ENCODE peak calls at places on chromosome 21, in nine cellular contexts. One of them, this sample, is unnamed.

GRCh38 chr21:31554511-31555022 is 104.9 kb upstream of the SOD1 start:
- DNase-seq in colonic mucosa: no peak
- DNase-seq in NCI-H1092: no peak
- DNase-seq in anterior cingulate cortex: peak
- DNase-seq in posterior cingulate gyrus: no peak
- DNase-seq in Peyer's patch: no peak
- DNase-seq in aorta: peak
- DNase-seq in G401: no peak
- DNase-seq in T-cell: no peak
- DNase-seq in this sample: no peak

GRCh38 chr21:42243026-42243425 is 24.1 kb downstream of the ABCG1 start:
- DNase-seq in colonic mucosa: no peak
- DNase-seq in NCI-H1092: no peak
- DNase-seq in anterior cingulate cortex: no peak
- DNase-seq in posterior cingulate gyrus: no peak
- DNase-seq in Peyer's patch: no peak
- DNase-seq in aorta: no peak
- DNase-seq in G401: no peak
- DNase-seq in T-cell: no peak
- DNase-seq in this sample: no peak

GRCh38 chr21:26246073-26246472 is 75.5 kb upstream of the APP start:
- DNase-seq in colonic mucosa: no peak
- DNase-seq in NCI-H1092: no peak
- DNase-seq in anterior cingulate cortex: no peak
- DNase-seq in posterior cingulate gyrus: no peak
- DNase-seq in Peyer's patch: no peak
- DNase-seq in aorta: no peak
- DNase-seq in G401: no peak
- DNase-seq in T-cell: no peak
- DNase-seq in this sample: no peak

GRCh38 chr21:45433911-45434644 is 29.1 kb downstream of the COL18A1 start:
- DNase-seq in colonic mucosa: no peak
- DNase-seq in NCI-H1092: no peak
- DNase-seq in anterior cingulate cortex: no peak
- DNase-seq in posterior cingulate gyrus: no peak
- DNase-seq in Peyer's patch: no peak
- DNase-seq in aorta: no peak
- DNase-seq in G401: no peak
- DNase-seq in T-cell: no peak
- DNase-seq in this sample: no peak

GRCh38 chr21:42556476-42556875 is 42.8 kb downstream of the SLC37A1 start:
- DNase-seq in colonic mucosa: no peak
- DNase-seq in NCI-H1092: no peak
- DNase-seq in anterior cingulate cortex: no peak
- DNase-seq in posterior cingulate gyrus: no peak
- DNase-seq in Peyer's patch: peak
- DNase-seq in aorta: peak
- DNase-seq in G401: no peak
- DNase-seq in T-cell: no peak
- DNase-seq in this sample: no peak

GRCh38 chr21:34039678-34040382 is 33.5 kb upstream of the MRPS6 start:
- DNase-seq in colonic mucosa: no peak
- DNase-seq in NCI-H1092: no peak
- DNase-seq in anterior cingulate cortex: no peak
- DNase-seq in posterior cingulate gyrus: no peak
- DNase-seq in Peyer's patch: peak
- DNase-seq in aorta: no peak
- DNase-seq in G401: no peak
- DNase-seq in T-cell: no peak
- DNase-seq in this sample: no peak

GRCh38 chr21:45075606-45076244 is 1.3 kb downstream of the ADARB1 start:
- DNase-seq in colonic mucosa: no peak
- DNase-seq in NCI-H1092: no peak
- DNase-seq in anterior cingulate cortex: no peak
- DNase-seq in posterior cingulate gyrus: no peak
- DNase-seq in Peyer's patch: no peak
- DNase-seq in aorta: no peak
- DNase-seq in G401: peak
- DNase-seq in T-cell: no peak
- DNase-seq in this sample: no peak

GRCh38 chr21:29168874-29169273 is 38.4 kb downstream of the MAP3K7CL start:
- DNase-seq in colonic mucosa: no peak
- DNase-seq in NCI-H1092: no peak
- DNase-seq in anterior cingulate cortex: no peak
- DNase-seq in posterior cingulate gyrus: no peak
- DNase-seq in Peyer's patch: no peak
- DNase-seq in aorta: no peak
- DNase-seq in G401: no peak
- DNase-seq in T-cell: no peak
- DNase-seq in this sample: no peak

GRCh38 chr21:44750675-44751025 is 39.3 kb upstream of the TSPEAR start:
- DNase-seq in colonic mucosa: no peak
- DNase-seq in NCI-H1092: no peak
- DNase-seq in anterior cingulate cortex: no peak
- DNase-seq in posterior cingulate gyrus: no peak
- DNase-seq in Peyer's patch: no peak
- DNase-seq in aorta: no peak
- DNase-seq in G401: no peak
- DNase-seq in T-cell: no peak
- DNase-seq in this sample: no peak

GRCh38 chr21:31186916-31187315 is 148.6 kb upstream of the KRTAP19-8 start:
- DNase-seq in colonic mucosa: no peak
- DNase-seq in NCI-H1092: no peak
- DNase-seq in anterior cingulate cortex: no peak
- DNase-seq in posterior cingulate gyrus: no peak
- DNase-seq in Peyer's patch: no peak
- DNase-seq in aorta: no peak
- DNase-seq in G401: no peak
- DNase-seq in T-cell: no peak
- DNase-seq in this sample: no peak

GRCh38 chr21:41360072-41360821 is 1.6 kb upstream of the MX2 start:
- DNase-seq in colonic mucosa: peak
- DNase-seq in NCI-H1092: peak
- DNase-seq in anterior cingulate cortex: no peak
- DNase-seq in posterior cingulate gyrus: no peak
- DNase-seq in Peyer's patch: peak
- DNase-seq in aorta: peak
- DNase-seq in G401: no peak
- DNase-seq in T-cell: no peak
- DNase-seq in this sample: no peak

GRCh38 chr21:16908087-16908486 is 604.8 kb upstream of the CXADR start:
- DNase-seq in colonic mucosa: no peak
- DNase-seq in NCI-H1092: no peak
- DNase-seq in anterior cingulate cortex: no peak
- DNase-seq in posterior cingulate gyrus: no peak
- DNase-seq in Peyer's patch: no peak
- DNase-seq in aorta: no peak
- DNase-seq in G401: no peak
- DNase-seq in T-cell: no peak
- DNase-seq in this sample: peak

GRCh38 chr21:36788116-36788515 is 89.2 kb downstream of the SIM2 start:
- DNase-seq in colonic mucosa: peak
- DNase-seq in NCI-H1092: no peak
- DNase-seq in anterior cingulate cortex: no peak
- DNase-seq in posterior cingulate gyrus: no peak
- DNase-seq in Peyer's patch: peak
- DNase-seq in aorta: no peak
- DNase-seq in G401: no peak
- DNase-seq in T-cell: no peak
- DNase-seq in this sample: no peak

GRCh38 chr21:44532165-44532564 is 7.8 kb downstream of the KRTAP10-1 start:
- DNase-seq in colonic mucosa: no peak
- DNase-seq in NCI-H1092: no peak
- DNase-seq in anterior cingulate cortex: no peak
- DNase-seq in posterior cingulate gyrus: no peak
- DNase-seq in Peyer's patch: no peak
- DNase-seq in aorta: no peak
- DNase-seq in G401: no peak
- DNase-seq in T-cell: no peak
- DNase-seq in this sample: no peak

GRCh38 chr21:34630536-34631143 is 15.7 kb upstream of the RCAN1 start:
- DNase-seq in colonic mucosa: peak
- DNase-seq in NCI-H1092: peak
- DNase-seq in anterior cingulate cortex: no peak
- DNase-seq in posterior cingulate gyrus: no peak
- DNase-seq in Peyer's patch: peak
- DNase-seq in aorta: no peak
- DNase-seq in G401: peak
- DNase-seq in T-cell: no peak
- DNase-seq in this sample: peak

GRCh38 chr21:44303490-44303981 is 3.7 kb downstream of the PFKL start:
- DNase-seq in colonic mucosa: peak
- DNase-seq in NCI-H1092: no peak
- DNase-seq in anterior cingulate cortex: no peak
- DNase-seq in posterior cingulate gyrus: no peak
- DNase-seq in Peyer's patch: peak
- DNase-seq in aorta: no peak
- DNase-seq in G401: no peak
- DNase-seq in T-cell: no peak
- DNase-seq in this sample: no peak

GRCh38 chr21:44006656-44007055 is 5.5 kb upstream of the TRAPPC10 start:
- DNase-seq in colonic mucosa: no peak
- DNase-seq in NCI-H1092: no peak
- DNase-seq in anterior cingulate cortex: no peak
- DNase-seq in posterior cingulate gyrus: no peak
- DNase-seq in Peyer's patch: no peak
- DNase-seq in aorta: no peak
- DNase-seq in G401: no peak
- DNase-seq in T-cell: no peak
- DNase-seq in this sample: no peak

GRCh38 chr21:35217504-35218060 is 168.5 kb upstream of the RUNX1 start:
- DNase-seq in colonic mucosa: no peak
- DNase-seq in NCI-H1092: no peak
- DNase-seq in anterior cingulate cortex: no peak
- DNase-seq in posterior cingulate gyrus: no peak
- DNase-seq in Peyer's patch: no peak
- DNase-seq in aorta: no peak
- DNase-seq in G401: no peak
- DNase-seq in T-cell: no peak
- DNase-seq in this sample: no peak

GRCh38 chr21:45543371-45543709 is 1.1 kb upstream of the SLC19A1 start:
- DNase-seq in colonic mucosa: no peak
- DNase-seq in NCI-H1092: no peak
- DNase-seq in anterior cingulate cortex: no peak
- DNase-seq in posterior cingulate gyrus: no peak
- DNase-seq in Peyer's patch: peak
- DNase-seq in aorta: peak
- DNase-seq in G401: no peak
- DNase-seq in T-cell: no peak
- DNase-seq in this sample: peak

GRCh38 chr21:28767523-28767922 is 225.2 kb downstream of the LTN1 start:
- DNase-seq in colonic mucosa: no peak
- DNase-seq in NCI-H1092: no peak
- DNase-seq in anterior cingulate cortex: no peak
- DNase-seq in posterior cingulate gyrus: no peak
- DNase-seq in Peyer's patch: no peak
- DNase-seq in aorta: no peak
- DNase-seq in G401: no peak
- DNase-seq in T-cell: no peak
- DNase-seq in this sample: no peak

GRCh38 chr21:44709426-44710293 is 1.7 kb downstream of the TSPEAR start:
- DNase-seq in colonic mucosa: peak
- DNase-seq in NCI-H1092: peak
- DNase-seq in anterior cingulate cortex: no peak
- DNase-seq in posterior cingulate gyrus: peak
- DNase-seq in Peyer's patch: peak
- DNase-seq in aorta: peak
- DNase-seq in G401: no peak
- DNase-seq in T-cell: peak
- DNase-seq in this sample: no peak

GRCh38 chr21:42437786-42438185 is 34.1 kb downstream of the UBASH3A start:
- DNase-seq in colonic mucosa: no peak
- DNase-seq in NCI-H1092: no peak
- DNase-seq in anterior cingulate cortex: no peak
- DNase-seq in posterior cingulate gyrus: no peak
- DNase-seq in Peyer's patch: no peak
- DNase-seq in aorta: no peak
- DNase-seq in G401: no peak
- DNase-seq in T-cell: no peak
- DNase-seq in this sample: no peak

GRCh38 chr21:45618287-45618686 is 25.2 kb upstream of the PCBP3 start:
- DNase-seq in colonic mucosa: no peak
- DNase-seq in NCI-H1092: no peak
- DNase-seq in anterior cingulate cortex: no peak
- DNase-seq in posterior cingulate gyrus: no peak
- DNase-seq in Peyer's patch: peak
- DNase-seq in aorta: peak
- DNase-seq in G401: no peak
- DNase-seq in T-cell: no peak
- DNase-seq in this sample: no peak

GRCh38 chr21:34692458-34693020 is 23.7 kb downstream of the CLIC6 start:
- DNase-seq in colonic mucosa: no peak
- DNase-seq in NCI-H1092: no peak
- DNase-seq in anterior cingulate cortex: no peak
- DNase-seq in posterior cingulate gyrus: no peak
- DNase-seq in Peyer's patch: no peak
- DNase-seq in aorta: no peak
- DNase-seq in G401: no peak
- DNase-seq in T-cell: no peak
- DNase-seq in this sample: no peak

This sample was measured in midbrain.